ENCODE peak calls at places on chromosomes 13 and 19, in nine cellular contexts. Y is RPMI7951; J is esophagus squamous epithelium; P is activated CD8-positive, alpha-beta T cell treated with anti-CD3 and anti-CD28 coated beads, Interleukin-2, amount 10 ng/mL, durations not matched to agents 7 days and 5 days; I is NCI-H1436 treated with DMSO at 0.1 percent for 48 hours; B is breast epithelium; S is CD4-positive, alpha-beta T cell; D is caudate nucleus; A is neural crest cell. G is an unnamed sample.

GRCh38 chr19:670609-671075 is 5.5 kb upstream of the FSTL3 start:
- DNase-seq in Y (no peak), J (no peak), P (no peak), I (no peak), B (no peak), S (no peak), D (no peak), A (no peak), G (no peak)

GRCh38 chr19:7550987-7551761 is 15.7 kb downstream of the PNPLA6 start:
- DNase-seq in Y (peak), J (no peak), P (peak), I (no peak), B (no peak), S (peak), D (peak), A (peak), G (peak)

GRCh38 chr13:47628666-47629065 is 372.4 kb downstream of the SUCLA2 start:
- DNase-seq in Y (peak), J (no peak), P (no peak), I (no peak), B (no peak), S (no peak), D (no peak), A (no peak), G (no peak)

GRCh38 chr19:34332027-34332786 is 32.8 kb upstream of the GPI start:
- DNase-seq in Y (no peak), J (no peak), P (no peak), I (no peak), B (no peak), S (no peak), D (no peak), A (no peak), G (no peak)

GRCh38 chr19:18644144-18645034 is 7.6 kb downstream of the KLHL26 start:
- DNase-seq in Y (no peak), J (no peak), P (no peak), I (no peak), B (no peak), S (no peak), D (no peak), A (no peak), G (no peak)

GRCh38 chr13:40445557-40445990 is 220.9 kb downstream of the FOXO1 start:
- DNase-seq in Y (peak), J (peak), P (no peak), I (no peak), B (no peak), S (no peak), D (no peak), A (no peak), G (peak)

GRCh38 chr19:53772943-53773342 is 51.2 kb downstream of the NLRP12 start:
- DNase-seq in Y (peak), J (no peak), P (peak), I (peak), B (no peak), S (peak), D (no peak), A (peak), G (peak)

GRCh38 chr19:19464339-19465098 is 50.8 kb downstream of the TSSK6 start:
- DNase-seq in Y (no peak), J (no peak), P (no peak), I (no peak), B (no peak), S (no peak), D (no peak), A (peak), G (peak)

GRCh38 chr13:80339841-80340642 is 884 bp downstream of the SPRY2 start:
- DNase-seq in Y (peak), J (no peak), P (peak), I (no peak), B (no peak), S (no peak), D (peak), A (peak), G (no peak)

GRCh38 chr19:16383584-16384161 is 59.0 kb downstream of the KLF2 start:
- DNase-seq in Y (no peak), J (no peak), P (no peak), I (no peak), B (no peak), S (no peak), D (no peak), A (no peak), G (peak)

GRCh38 chr19:6402834-6403608 is 10.1 kb upstream of the GTF2F1 start:
- DNase-seq in Y (no peak), J (no peak), P (no peak), I (no peak), B (no peak), S (no peak), D (peak), A (peak), G (no peak)

GRCh38 chr13:114035583-114036501 is 62.0 kb upstream of the C13orf46 start:
- DNase-seq in Y (no peak), J (no peak), P (no peak), I (no peak), B (peak), S (no peak), D (peak), A (no peak), G (no peak)

GRCh38 chr13:43388282-43389034 is 365.1 kb downstream of the DNAJC15 start:
- DNase-seq in Y (no peak), J (no peak), P (no peak), I (no peak), B (no peak), S (no peak), D (no peak), A (no peak), G (no peak)

GRCh38 chr13:21316376-21316775 is 139.9 kb downstream of the MRPL57 start:
- DNase-seq in Y (no peak), J (no peak), P (no peak), I (no peak), B (no peak), S (no peak), D (no peak), A (no peak), G (no peak)

GRCh38 chr13:43484432-43485225 is 302.1 kb downstream of the ENOX1 start:
- DNase-seq in Y (peak), J (no peak), P (no peak), I (no peak), B (no peak), S (no peak), D (no peak), A (no peak), G (no peak)

GRCh38 chr13:44093607-44094583 is 214.2 kb downstream of the LACC1 start:
- DNase-seq in Y (peak), J (no peak), P (no peak), I (peak), B (no peak), S (no peak), D (no peak), A (no peak), G (no peak)

GRCh38 chr13:113874579-113875428 is 10.9 kb upstream of the GAS6 start:
- DNase-seq in Y (no peak), J (no peak), P (no peak), I (no peak), B (no peak), S (no peak), D (no peak), A (no peak), G (no peak)

GRCh38 chr13:70370924-70371323 is 262.7 kb upstream of the KLHL1 start:
- DNase-seq in Y (no peak), J (no peak), P (no peak), I (no peak), B (no peak), S (no peak), D (no peak), A (no peak), G (no peak)

GRCh38 chr13:106619688-106620555 is 52.0 kb upstream of the ARGLU1 start:
- DNase-seq in Y (peak), J (no peak), P (peak), I (peak), B (no peak), S (no peak), D (no peak), A (peak), G (peak)

G was measured in iPS-NIHi11.